ENCODE peak calls at places on chromosomes 2 and 18, in four cellular contexts. V is T-helper 2 cell, P is frontal cortex, L is 8988T. N is an unnamed sample.

GRCh38 chr2:229319558-229319957 is 48.5 kb upstream of the PID1 start:
- DNase-seq in V (no peak), L (no peak), P (no peak), N (no peak)

GRCh38 chr2:221490506-221491060 is 81.5 kb downstream of the EPHA4 start:
- DNase-seq in P (no peak), V (no peak), L (no peak), N (no peak)

GRCh38 chr2:239911630-239912071 is 113.5 kb downstream of the NDUFA10 start:
- DNase-seq in P (no peak), V (no peak), L (no peak), N (no peak)

GRCh38 chr2:217822296-217823252 is 180.2 kb downstream of the TNS1 start:
- DNase-seq in P (no peak), V (no peak), L (no peak), N (peak)

GRCh38 chr18:62420151-62420512 is 95.0 kb downstream of the TNFRSF11A start:
- DNase-seq in P (no peak), V (no peak), L (no peak), N (no peak)

GRCh38 chr2:146949400-146949799 is 895.4 kb upstream of the ACVR2A start:
- DNase-seq in L (no peak), V (no peak), P (no peak), N (no peak)

GRCh38 chr18:4024702-4025101 is 430.4 kb downstream of the DLGAP1 start:
- DNase-seq in P (no peak), L (no peak), V (no peak), N (no peak)

GRCh38 chr2:75476778-75477177 is 84.0 kb downstream of the EVA1A start:
- DNase-seq in L (no peak), P (no peak), V (no peak), N (peak)

GRCh38 chr2:18309627-18310026 is 250.8 kb downstream of the RDH14 start:
- DNase-seq in V (no peak), P (no peak), L (no peak), N (no peak)

GRCh38 chr2:937530-937929 is 13.1 kb upstream of the SNTG2 start:
- DNase-seq in L (no peak), P (no peak), V (no peak), N (no peak)

GRCh38 chr2:177670791-177671528 is 278.4 kb downstream of the AGPS start:
- DNase-seq in V (no peak), P (no peak), L (no peak), N (no peak)

GRCh38 chr2:26850565-26850964 is 2.6 kb downstream of the DPYSL5 start:
- DNase-seq in P (no peak), V (no peak), L (no peak), N (no peak)